ENCODE peak calls at places on chromosomes 3 and 15, in four cellular contexts. F is K562, A is WTC11, T is HepG2. O is an unnamed sample.

GRCh38 chr3:193872265-193872753 is 263.6 kb upstream of the HES1 start:
- DNase-seq in F (peak), A (no peak), T (peak), O (no peak)

GRCh38 chr3:42851228-42851834 is 24.3 kb downstream of the CYP8B1 start:
- DNase-seq in F (no peak), A (no peak), T (no peak), O (no peak)

GRCh38 chr3:171753665-171754408 is 56.4 kb downstream of the PLD1 start:
- DNase-seq in F (no peak), A (no peak), T (no peak), O (no peak)

GRCh38 chr3:148221303-148221702 is 476.4 kb upstream of the AGTR1 start:
- DNase-seq in F (no peak), A (no peak), T (no peak), O (no peak)

GRCh38 chr15:65323071-65323511 is 18.6 kb downstream of the RNU5B-1 start:
- DNase-seq in F (peak), A (no peak), T (no peak), O (no peak)

GRCh38 chr15:71526061-71526460 is 284.3 kb upstream of the NR2E3 start:
- DNase-seq in F (no peak), A (no peak), T (no peak), O (no peak)

GRCh38 chr3:14353486-14353885 is 48.9 kb upstream of the SLC6A6 start:
- DNase-seq in F (no peak), A (no peak), T (no peak), O (no peak)

GRCh38 chr3:30664449-30664848 is 58.0 kb downstream of the TGFBR2 start:
- DNase-seq in F (no peak), A (no peak), T (no peak), O (no peak)

GRCh38 chr3:131172502-131172901 is 145.8 kb downstream of the NEK11 start:
- DNase-seq in F (no peak), A (no peak), T (no peak), O (no peak)

GRCh38 chr3:177525987-177526712 is 328.9 kb upstream of the TBL1XR1 start:
- DNase-seq in F (no peak), A (no peak), T (peak), O (no peak)

GRCh38 chr15:62108411-62108810 is 41.6 kb downstream of the C2CD4A start:
- DNase-seq in F (no peak), A (no peak), T (no peak), O (no peak)

GRCh38 chr3:114079761-114080160 is 23.2 kb downstream of the QTRT2 start:
- DNase-seq in F (no peak), A (no peak), T (no peak), O (no peak)

GRCh38 chr15:48392356-48392755 is 61.1 kb downstream of the DUT start:
- DNase-seq in F (no peak), A (no peak), T (no peak), O (no peak)

DNA sequence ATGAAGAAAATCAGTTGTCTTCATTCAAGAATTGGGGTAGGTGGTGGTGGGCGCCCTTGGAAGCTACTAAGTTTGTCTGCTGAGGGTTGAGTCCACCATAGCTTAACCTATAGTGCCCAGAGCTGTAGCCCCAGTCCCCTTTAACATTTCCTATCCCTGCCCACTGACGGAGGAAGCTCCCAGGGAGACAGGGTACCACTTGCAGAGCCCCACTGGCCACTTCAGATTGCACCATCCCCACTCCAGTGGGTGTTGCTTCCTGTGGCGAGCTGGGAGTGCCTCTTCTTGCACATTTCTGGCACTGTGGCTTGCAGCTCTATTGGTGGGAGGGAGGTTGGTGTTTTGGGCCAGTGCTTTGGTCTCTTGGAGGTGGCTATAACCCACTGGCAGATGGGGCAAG is 2.7 kb downstream of the PXYLP1 start:
- DNase-seq in F (no peak), A (no peak), T (no peak), O (no peak)
- TF ChIP-seq ELF4 in F (no peak), A (no peak), T (no peak), O (no peak)

DNA sequence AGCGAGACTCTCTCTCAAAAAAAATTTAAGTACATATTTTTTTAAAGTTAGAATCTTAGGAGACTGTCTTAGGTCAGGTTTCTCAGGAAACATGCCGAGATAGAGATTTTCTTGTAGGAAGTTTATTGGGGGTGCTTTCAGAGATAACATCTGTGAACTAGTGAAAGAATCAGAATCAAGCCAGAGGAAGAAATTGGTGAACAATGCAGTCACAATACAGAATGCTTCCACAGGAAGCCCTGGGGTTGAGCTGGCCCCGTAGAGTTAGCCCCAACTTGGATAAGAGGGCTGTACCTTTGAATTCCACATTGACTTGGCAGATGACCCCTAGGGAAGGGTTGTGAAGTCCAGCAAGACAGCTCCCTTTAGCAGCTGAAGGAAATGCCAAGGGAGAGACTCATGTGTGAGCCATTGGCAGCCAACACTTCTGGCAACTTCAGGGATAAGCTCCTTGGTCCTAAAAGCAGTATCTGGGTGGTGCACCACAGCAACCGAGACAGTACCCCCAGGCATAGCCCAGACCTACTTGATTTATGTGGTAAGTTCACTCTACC is 7.1 kb upstream of the PLCB2 start:
- DNase-seq in F (no peak), A (no peak), T (no peak), O (no peak)
- TF ChIP-seq SP1 in F (no peak), A (no peak), T (no peak), O (no peak)

GRCh38 chr3:64856953-64857516 is 169.2 kb upstream of the ADAMTS9 start:
- DNase-seq in F (no peak), A (no peak), T (no peak), O (no peak)
- TF ChIP-seq ELF4 in F (no peak), A (no peak), T (no peak), O (no peak)

GRCh38 chr3:65639444-65639843 is 399.3 kb downstream of the MAGI1 start:
- DNase-seq in F (no peak), A (no peak), T (no peak), O (no peak)

GRCh38 chr3:65641041-65641440 is 397.7 kb downstream of the MAGI1 start:
- DNase-seq in F (no peak), A (peak), T (no peak), O (no peak)

GRCh38 chr3:65635661-65636060 is 403.1 kb downstream of the MAGI1 start:
- DNase-seq in F (no peak), A (no peak), T (no peak), O (no peak)

GRCh38 chr3:65636326-65636725 is 402.4 kb downstream of the MAGI1 start:
- DNase-seq in F (no peak), A (no peak), T (no peak), O (no peak)

DNA sequence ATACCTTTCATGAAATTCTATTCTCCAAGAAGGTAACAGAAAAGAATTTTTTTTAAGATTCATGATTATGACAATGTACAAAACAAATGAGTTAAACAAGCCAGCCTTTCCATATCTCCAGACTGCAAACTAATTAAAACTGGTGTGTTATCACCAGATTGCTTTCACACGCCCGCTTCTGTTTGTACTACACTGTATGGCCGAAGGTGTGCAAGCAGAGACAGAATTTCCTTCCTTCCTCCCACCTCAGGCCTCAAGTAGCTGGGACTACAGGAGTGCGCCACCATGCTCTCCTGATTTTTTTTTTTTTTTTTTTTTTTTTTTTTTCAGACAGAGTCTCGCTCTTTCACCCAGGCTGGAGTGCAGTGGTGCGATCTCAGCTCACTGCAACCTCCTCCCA is 400.4 kb downstream of the MAGI1 start:
- DNase-seq in F (no peak), A (no peak), T (no peak), O (no peak)
- TF ChIP-seq SP1 in F (no peak), A (no peak), T (no peak), O (no peak)